ENCODE peak calls at places on chromosome 17, in six cellular contexts. One of them, this sample, is unnamed.

GRCh38 chr17:41061969-41062368 is 2.1 kb upstream of the KRTAP2-3 start:
- DNase-seq in Peyer's patch: no peak
- DNase-seq in cardiac muscle cell: no peak
- DNase-seq in cardiac fibroblast: peak; percentile 88
- DNase-seq in AG10803: peak; percentile 99
- DNase-seq in GM23338: no peak
- DNase-seq in this sample: peak; percentile 78

GRCh38 chr17:2406903-2407790 is 6.3 kb upstream of the MNT start:
- DNase-seq in cardiac fibroblast: peak; percentile 97
- DNase-seq in cardiac muscle cell: no peak
- DNase-seq in GM23338: no peak
- DNase-seq in Peyer's patch: peak; percentile 94
- DNase-seq in AG10803: peak; percentile 86
- DNase-seq in this sample: peak; percentile 94

GRCh38 chr17:50359998-50360461 is 13.0 kb downstream of the MRPL27 start:
- DNase-seq in cardiac fibroblast: no peak
- DNase-seq in AG10803: no peak
- DNase-seq in Peyer's patch: peak; percentile 43
- DNase-seq in GM23338: no peak
- DNase-seq in cardiac muscle cell: no peak
- DNase-seq in this sample: no peak

GRCh38 chr17:29347831-29348281 is 42.3 kb upstream of the TAOK1 start:
- DNase-seq in Peyer's patch: no peak
- DNase-seq in cardiac muscle cell: no peak
- DNase-seq in AG10803: peak; percentile 40
- DNase-seq in GM23338: no peak
- DNase-seq in cardiac fibroblast: peak; percentile 36
- DNase-seq in this sample: peak; percentile 88

GRCh38 chr17:58215685-58216084 is 3.4 kb downstream of the MKS1 start:
- DNase-seq in cardiac fibroblast: no peak
- DNase-seq in GM23338: no peak
- DNase-seq in cardiac muscle cell: no peak
- DNase-seq in Peyer's patch: no peak
- DNase-seq in AG10803: no peak
- DNase-seq in this sample: no peak

GRCh38 chr17:10251212-10251948 is 53.0 kb upstream of the GAS7 start:
- DNase-seq in cardiac muscle cell: no peak
- DNase-seq in GM23338: no peak
- DNase-seq in Peyer's patch: no peak
- DNase-seq in AG10803: no peak
- DNase-seq in cardiac fibroblast: no peak
- DNase-seq in this sample: no peak

GRCh38 chr17:67836205-67836987 is 11.1 kb downstream of the BPTF start:
- DNase-seq in AG10803: peak; percentile 60
- DNase-seq in GM23338: no peak
- DNase-seq in Peyer's patch: no peak
- DNase-seq in cardiac muscle cell: no peak
- DNase-seq in cardiac fibroblast: peak; percentile 71
- DNase-seq in this sample: peak; percentile 30

GRCh38 chr17:29383687-29384086 is 6.5 kb upstream of the TAOK1 start:
- DNase-seq in Peyer's patch: no peak
- DNase-seq in cardiac muscle cell: no peak
- DNase-seq in cardiac fibroblast: peak; percentile 58
- DNase-seq in AG10803: peak; percentile 60
- DNase-seq in GM23338: no peak
- DNase-seq in this sample: no peak

GRCh38 chr17:42989146-42989545 is 8.8 kb downstream of the RUNDC1 start:
- DNase-seq in Peyer's patch: no peak
- DNase-seq in GM23338: no peak
- DNase-seq in AG10803: no peak
- DNase-seq in cardiac fibroblast: peak; percentile 36
- DNase-seq in cardiac muscle cell: no peak
- DNase-seq in this sample: no peak

GRCh38 chr17:58996968-58997367 is 109.7 kb downstream of the TRIM37 start:
- DNase-seq in GM23338: no peak
- DNase-seq in cardiac muscle cell: no peak
- DNase-seq in AG10803: no peak
- DNase-seq in Peyer's patch: no peak
- DNase-seq in cardiac fibroblast: no peak
- DNase-seq in this sample: no peak

GRCh38 chr17:57247913-57248312 is 8.4 kb upstream of the MSI2 start:
- DNase-seq in GM23338: no peak
- DNase-seq in AG10803: no peak
- DNase-seq in cardiac fibroblast: no peak
- DNase-seq in Peyer's patch: no peak
- DNase-seq in cardiac muscle cell: no peak
- DNase-seq in this sample: no peak

GRCh38 chr17:31074772-31075538 is 19.8 kb upstream of the NF1 start:
- DNase-seq in cardiac fibroblast: peak; percentile 7
- DNase-seq in GM23338: peak; percentile 84
- DNase-seq in AG10803: peak; percentile 83
- DNase-seq in Peyer's patch: no peak
- DNase-seq in cardiac muscle cell: peak; percentile 48
- DNase-seq in this sample: peak; percentile 20

GRCh38 chr17:1992541-1992940 is 32.6 kb downstream of the RTN4RL1 start:
- DNase-seq in AG10803: no peak
- DNase-seq in cardiac muscle cell: no peak
- DNase-seq in cardiac fibroblast: no peak
- DNase-seq in GM23338: no peak
- DNase-seq in Peyer's patch: no peak
- DNase-seq in this sample: no peak

GRCh38 chr17:46766493-46767491 is 51.7 kb downstream of the WNT3 start:
- DNase-seq in AG10803: no peak
- DNase-seq in GM23338: no peak
- DNase-seq in Peyer's patch: peak; percentile 47
- DNase-seq in cardiac muscle cell: no peak
- DNase-seq in cardiac fibroblast: no peak
- DNase-seq in this sample: no peak

GRCh38 chr17:30701498-30701989 is 122.9 kb downstream of the CRLF3 start:
- DNase-seq in cardiac muscle cell: no peak
- DNase-seq in Peyer's patch: no peak
- DNase-seq in GM23338: no peak
- DNase-seq in cardiac fibroblast: no peak
- DNase-seq in AG10803: no peak
- DNase-seq in this sample: no peak

GRCh38 chr17:34987232-34987631 is 6.9 kb downstream of the LIG3 start:
- DNase-seq in cardiac fibroblast: no peak
- DNase-seq in AG10803: no peak
- DNase-seq in cardiac muscle cell: no peak
- DNase-seq in GM23338: no peak
- DNase-seq in Peyer's patch: no peak
- DNase-seq in this sample: no peak

GRCh38 chr17:16599537-16599936 is 30.5 kb upstream of the ZNF287 start:
- DNase-seq in AG10803: no peak
- DNase-seq in cardiac muscle cell: no peak
- DNase-seq in cardiac fibroblast: no peak
- DNase-seq in Peyer's patch: no peak
- DNase-seq in GM23338: no peak
- DNase-seq in this sample: no peak

GRCh38 chr17:1455291-1455747 is 713 bp downstream of the CRK start:
- DNase-seq in AG10803: peak; percentile 79
- DNase-seq in Peyer's patch: peak; percentile 80
- DNase-seq in GM23338: peak; percentile 82
- DNase-seq in cardiac muscle cell: peak; percentile 78
- DNase-seq in cardiac fibroblast: peak; percentile 79
- DNase-seq in this sample: peak; percentile 75

GRCh38 chr17:47708864-47709541 is 15.0 kb downstream of the TBKBP1 start:
- DNase-seq in cardiac fibroblast: peak; percentile 34
- DNase-seq in AG10803: no peak
- DNase-seq in GM23338: peak; percentile 77
- DNase-seq in cardiac muscle cell: no peak
- DNase-seq in Peyer's patch: no peak
- DNase-seq in this sample: peak; percentile 25

GRCh38 chr17:82882715-82883446 is 43.1 kb upstream of the ZNF750 start:
- DNase-seq in AG10803: no peak
- DNase-seq in Peyer's patch: peak; percentile 85
- DNase-seq in GM23338: no peak
- DNase-seq in cardiac fibroblast: no peak
- DNase-seq in cardiac muscle cell: no peak
- DNase-seq in this sample: no peak

GRCh38 chr17:76527430-76528111 is 9.9 kb downstream of the CYGB start:
- DNase-seq in AG10803: peak; percentile 15
- DNase-seq in cardiac muscle cell: no peak
- DNase-seq in Peyer's patch: peak; percentile 94
- DNase-seq in cardiac fibroblast: peak; percentile 94
- DNase-seq in GM23338: peak; percentile 85
- DNase-seq in this sample: peak; percentile 96

GRCh38 chr17:8581002-8581658 is 49.4 kb downstream of the MYH10 start:
- DNase-seq in cardiac muscle cell: no peak
- DNase-seq in Peyer's patch: no peak
- DNase-seq in GM23338: peak; percentile 28
- DNase-seq in cardiac fibroblast: no peak
- DNase-seq in AG10803: no peak
- DNase-seq in this sample: no peak

GRCh38 chr17:34613064-34614019 is 34.0 kb downstream of the TMEM132E start:
- DNase-seq in AG10803: no peak
- DNase-seq in cardiac fibroblast: no peak
- DNase-seq in Peyer's patch: no peak
- DNase-seq in cardiac muscle cell: peak; percentile 67
- DNase-seq in GM23338: peak; percentile 53
- DNase-seq in this sample: no peak

GRCh38 chr17:671076-671762 is 43.4 kb downstream of the VPS53 start:
- DNase-seq in AG10803: no peak
- DNase-seq in cardiac muscle cell: no peak
- DNase-seq in GM23338: no peak
- DNase-seq in Peyer's patch: no peak
- DNase-seq in cardiac fibroblast: no peak
- DNase-seq in this sample: no peak

GRCh38 chr17:44539664-44540063 is 17.6 kb upstream of the FZD2 start:
- DNase-seq in AG10803: no peak
- DNase-seq in cardiac fibroblast: no peak
- DNase-seq in Peyer's patch: no peak
- DNase-seq in cardiac muscle cell: no peak
- DNase-seq in GM23338: peak; percentile 99
- DNase-seq in this sample: no peak

GRCh38 chr17:19461139-19461538 is 50.1 kb downstream of the RNF112 start:
- DNase-seq in cardiac fibroblast: no peak
- DNase-seq in Peyer's patch: no peak
- DNase-seq in AG10803: no peak
- DNase-seq in GM23338: peak; percentile 93
- DNase-seq in cardiac muscle cell: no peak
- DNase-seq in this sample: no peak

DNA sequence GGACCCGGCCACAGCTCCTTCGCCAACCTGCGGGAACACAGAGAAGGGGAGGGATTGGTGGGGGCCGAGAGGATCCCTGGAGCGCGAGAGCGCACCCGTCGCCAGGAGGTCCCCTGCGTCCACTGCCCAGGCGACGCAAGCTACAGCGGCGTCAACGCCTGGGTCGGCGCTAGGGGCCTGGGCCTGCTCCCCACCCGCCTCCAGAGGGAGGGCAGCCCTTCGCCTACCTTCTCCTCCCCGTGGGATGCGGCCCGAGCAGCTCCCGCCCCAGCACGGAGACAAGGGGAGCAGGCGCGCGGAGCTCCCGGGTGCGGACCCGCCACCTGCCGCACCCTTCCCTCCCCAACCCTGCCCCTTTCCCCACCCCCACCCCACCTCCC is 118.9 kb upstream of the SMURF2 start:
- DNase-seq in Peyer's patch: no peak
- DNase-seq in cardiac muscle cell: peak; percentile 39
- DNase-seq in AG10803: no peak
- DNase-seq in GM23338: peak; percentile 26
- DNase-seq in cardiac fibroblast: no peak
- DNase-seq in this sample: no peak
- TF ChIP-seq CTCF in Peyer's patch: no peak
- TF ChIP-seq CTCF in cardiac muscle cell: no peak
- TF ChIP-seq CTCF in AG10803: no peak
- TF ChIP-seq CTCF in GM23338: no peak
- TF ChIP-seq CTCF in cardiac fibroblast: no peak
- TF ChIP-seq CTCF in this sample: no peak

GRCh38 chr17:12794919-12795517 is 5.7 kb downstream of the ARHGAP44 start:
- DNase-seq in cardiac fibroblast: no peak
- DNase-seq in cardiac muscle cell: peak; percentile 28
- DNase-seq in Peyer's patch: no peak
- DNase-seq in AG10803: no peak
- DNase-seq in GM23338: no peak
- DNase-seq in this sample: no peak

GRCh38 chr17:12789976-12790805 is 893 bp downstream of the ARHGAP44 start:
- DNase-seq in AG10803: no peak
- DNase-seq in Peyer's patch: no peak
- DNase-seq in cardiac muscle cell: peak; percentile 36
- DNase-seq in cardiac fibroblast: no peak
- DNase-seq in GM23338: peak; percentile 71
- DNase-seq in this sample: peak; percentile 4

GRCh38 chr17:12789075-12789975 is at the start of gene ARHGAP44:
- DNase-seq in GM23338: peak; percentile 89
- DNase-seq in Peyer's patch: peak; percentile 74
- DNase-seq in cardiac fibroblast: peak; percentile 57
- DNase-seq in cardiac muscle cell: peak; percentile 84
- DNase-seq in AG10803: peak; percentile 53
- DNase-seq in this sample: peak; percentile 59

DNA sequence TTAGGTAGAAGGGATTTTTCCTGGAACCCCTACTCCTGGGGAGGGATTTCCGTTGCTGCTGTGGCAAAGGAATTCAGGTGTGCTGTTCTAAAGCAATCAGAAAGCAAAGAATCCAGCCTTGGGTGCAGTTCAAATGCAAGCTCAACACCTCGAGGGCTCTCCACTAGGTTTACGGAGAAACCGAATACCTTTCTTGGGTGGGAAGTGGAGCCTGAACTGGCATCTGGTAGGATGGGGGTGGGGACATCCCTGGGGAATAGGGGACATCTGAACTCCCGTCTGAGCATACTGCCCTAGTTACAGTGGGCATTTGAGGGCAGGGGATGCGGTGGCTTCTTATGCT is 1.5 kb downstream of the ARHGAP44 start:
- DNase-seq in Peyer's patch: no peak
- DNase-seq in AG10803: no peak
- DNase-seq in GM23338: no peak
- DNase-seq in cardiac muscle cell: no peak
- DNase-seq in cardiac fibroblast: no peak
- DNase-seq in this sample: no peak
- H3K4me3 ChIP-seq in Peyer's patch: no peak overlapping the region
- H3K4me3 ChIP-seq in AG10803: no peak overlapping the region
- H3K4me3 ChIP-seq in GM23338: peak overlapping the region; percentile 95
- H3K4me3 ChIP-seq in cardiac muscle cell: peak overlapping the region; percentile 92
- H3K4me3 ChIP-seq in cardiac fibroblast: no peak overlapping the region
- H3K4me3 ChIP-seq in this sample: no peak overlapping the region

GRCh38 chr17:22703204-22703603 is 1010.9 kb downstream of the KCNJ18 start:
- DNase-seq in GM23338: no peak
- DNase-seq in cardiac fibroblast: no peak
- DNase-seq in cardiac muscle cell: no peak
- DNase-seq in Peyer's patch: no peak
- DNase-seq in AG10803: no peak
- DNase-seq in this sample: no peak

GRCh38 chr17:22703786-22704441 is 1011.6 kb downstream of the KCNJ18 start:
- DNase-seq in cardiac muscle cell: no peak
- DNase-seq in AG10803: no peak
- DNase-seq in GM23338: no peak
- DNase-seq in cardiac fibroblast: no peak
- DNase-seq in Peyer's patch: no peak
- DNase-seq in this sample: no peak

GRCh38 chr17:22707626-22708025 is 1015.3 kb downstream of the KCNJ18 start:
- DNase-seq in cardiac muscle cell: no peak
- DNase-seq in cardiac fibroblast: no peak
- DNase-seq in GM23338: no peak
- DNase-seq in AG10803: no peak
- DNase-seq in Peyer's patch: no peak
- DNase-seq in this sample: no peak

GRCh38 chr17:22704674-22705073 is 1012.4 kb downstream of the KCNJ18 start:
- DNase-seq in GM23338: no peak
- DNase-seq in AG10803: no peak
- DNase-seq in cardiac muscle cell: no peak
- DNase-seq in Peyer's patch: no peak
- DNase-seq in cardiac fibroblast: no peak
- DNase-seq in this sample: no peak
- TF ChIP-seq CTCF in GM23338: no peak
- TF ChIP-seq CTCF in AG10803: no peak
- TF ChIP-seq CTCF in cardiac muscle cell: no peak
- TF ChIP-seq CTCF in Peyer's patch: no peak
- TF ChIP-seq CTCF in cardiac fibroblast: no peak
- TF ChIP-seq CTCF in this sample: no peak

GRCh38 chr17:4499431-4500187 is 928 bp downstream of the SPNS2 start:
- DNase-seq in cardiac muscle cell: no peak
- DNase-seq in Peyer's patch: no peak
- DNase-seq in AG10803: no peak
- DNase-seq in GM23338: peak; percentile 66
- DNase-seq in cardiac fibroblast: peak; percentile 13
- DNase-seq in this sample: no peak
- H3K4me3 ChIP-seq in cardiac muscle cell: peak overlapping the region; percentile 13
- H3K4me3 ChIP-seq in Peyer's patch: peak overlapping the region; percentile 54
- H3K4me3 ChIP-seq in AG10803: no peak overlapping the region
- H3K4me3 ChIP-seq in GM23338: peak overlapping the region; percentile 72
- H3K4me3 ChIP-seq in cardiac fibroblast: no peak overlapping the region
- H3K4me3 ChIP-seq in this sample: no peak overlapping the region